ENCODE peak calls at places on chromosomes 4 and X, in five cellular contexts. One of them, this sample, is unnamed.

GRCh38 chr4:3324093-3324815 is 31.4 kb downstream of the RGS12 start:
- DNase-seq in gastrocnemius medialis: no peak
- DNase-seq in GM23248: no peak
- DNase-seq in hepatocyte: no peak
- DNase-seq in astrocyte: no peak
- DNase-seq in this sample: no peak

GRCh38 chrX:15233416-15234015 is 36.4 kb downstream of the ASB9 start:
- DNase-seq in astrocyte: no peak
- DNase-seq in GM23248: peak; percentile 45
- DNase-seq in hepatocyte: no peak
- DNase-seq in gastrocnemius medialis: no peak
- DNase-seq in this sample: peak; percentile 11

GRCh38 chrX:34880656-34881055 is 61.9 kb upstream of the FAM47B start:
- DNase-seq in gastrocnemius medialis: no peak
- DNase-seq in astrocyte: peak; percentile 78
- DNase-seq in GM23248: peak; percentile 68
- DNase-seq in hepatocyte: no peak
- DNase-seq in this sample: peak; percentile 84

GRCh38 chr4:85829276-85830051 is 354.5 kb downstream of the ARHGAP24 start:
- DNase-seq in hepatocyte: peak; percentile 23
- DNase-seq in astrocyte: peak; percentile 51
- DNase-seq in gastrocnemius medialis: no peak
- DNase-seq in GM23248: peak; percentile 62
- DNase-seq in this sample: peak; percentile 81

GRCh38 chr4:83605744-83606172 is 69.8 kb downstream of the GPAT3 start:
- DNase-seq in GM23248: no peak
- DNase-seq in astrocyte: no peak
- DNase-seq in hepatocyte: peak; percentile 20
- DNase-seq in gastrocnemius medialis: no peak
- DNase-seq in this sample: no peak

GRCh38 chr4:153207027-153207426 is 2.8 kb downstream of the TRIM2 start:
- DNase-seq in astrocyte: no peak
- DNase-seq in GM23248: no peak
- DNase-seq in gastrocnemius medialis: no peak
- DNase-seq in hepatocyte: no peak
- DNase-seq in this sample: no peak

GRCh38 chr4:137375111-137375850 is 157.0 kb downstream of the PCDH18 start:
- DNase-seq in GM23248: peak; percentile 69
- DNase-seq in hepatocyte: no peak
- DNase-seq in gastrocnemius medialis: no peak
- DNase-seq in astrocyte: no peak
- DNase-seq in this sample: no peak

GRCh38 chr4:94274912-94275311 is 67.2 kb downstream of the SMARCAD1 start:
- DNase-seq in GM23248: peak; percentile 85
- DNase-seq in astrocyte: peak; percentile 57
- DNase-seq in gastrocnemius medialis: no peak
- DNase-seq in hepatocyte: no peak
- DNase-seq in this sample: no peak

GRCh38 chr4:138053601-138054322 is 188.4 kb downstream of the SLC7A11 start:
- DNase-seq in hepatocyte: peak; percentile 78
- DNase-seq in astrocyte: peak; percentile 92
- DNase-seq in gastrocnemius medialis: no peak
- DNase-seq in GM23248: peak; percentile 95
- DNase-seq in this sample: peak; percentile 97

GRCh38 chrX:133649659-133650058 is 234.4 kb upstream of the GPC4 start:
- DNase-seq in astrocyte: no peak
- DNase-seq in GM23248: no peak
- DNase-seq in gastrocnemius medialis: no peak
- DNase-seq in hepatocyte: no peak
- DNase-seq in this sample: no peak

GRCh38 chr4:41887821-41888699 is 47.2 kb upstream of the TMEM33 start:
- DNase-seq in GM23248: peak; percentile 66
- DNase-seq in hepatocyte: peak; percentile 71
- DNase-seq in astrocyte: peak; percentile 16
- DNase-seq in gastrocnemius medialis: no peak
- DNase-seq in this sample: peak; percentile 46

GRCh38 chr4:177369372-177369771 is 59.7 kb downstream of the NEIL3 start:
- DNase-seq in gastrocnemius medialis: no peak
- DNase-seq in astrocyte: peak; percentile 96
- DNase-seq in GM23248: peak; percentile 53
- DNase-seq in hepatocyte: no peak
- DNase-seq in this sample: no peak

GRCh38 chr4:30948653-30949052 is 228.5 kb downstream of the PCDH7 start:
- DNase-seq in GM23248: no peak
- DNase-seq in gastrocnemius medialis: no peak
- DNase-seq in hepatocyte: no peak
- DNase-seq in astrocyte: peak; percentile 76
- DNase-seq in this sample: peak; percentile 97

GRCh38 chr4:187124311-187124710 is 400.7 kb upstream of the FAT1 start:
- DNase-seq in GM23248: no peak
- DNase-seq in hepatocyte: no peak
- DNase-seq in astrocyte: no peak
- DNase-seq in gastrocnemius medialis: no peak
- DNase-seq in this sample: no peak

GRCh38 chr4:63582997-63583396 is 826.3 kb downstream of the TECRL start:
- DNase-seq in gastrocnemius medialis: no peak
- DNase-seq in hepatocyte: no peak
- DNase-seq in GM23248: no peak
- DNase-seq in astrocyte: no peak
- DNase-seq in this sample: no peak

GRCh38 chrX:102042706-102043325 is 82.7 kb upstream of the TCEAL2 start:
- DNase-seq in astrocyte: no peak
- DNase-seq in GM23248: peak; percentile 32
- DNase-seq in gastrocnemius medialis: no peak
- DNase-seq in hepatocyte: no peak
- DNase-seq in this sample: peak; percentile 42

GRCh38 chrX:53056292-53056691 is 7.7 kb downstream of the GPR173 start:
- DNase-seq in astrocyte: no peak
- DNase-seq in hepatocyte: no peak
- DNase-seq in gastrocnemius medialis: no peak
- DNase-seq in GM23248: peak; percentile 41
- DNase-seq in this sample: peak; percentile 35

GRCh38 chr4:88600129-88600849 is 8.0 kb downstream of the HERC3 start:
- DNase-seq in GM23248: peak; percentile 91
- DNase-seq in astrocyte: peak; percentile 97
- DNase-seq in gastrocnemius medialis: no peak
- DNase-seq in hepatocyte: no peak
- DNase-seq in this sample: peak; percentile 97

GRCh38 chrX:3362956-3363355 is 16.5 kb upstream of the MXRA5 start:
- DNase-seq in GM23248: no peak
- DNase-seq in astrocyte: no peak
- DNase-seq in hepatocyte: no peak
- DNase-seq in gastrocnemius medialis: no peak
- DNase-seq in this sample: peak; percentile 86

GRCh38 chr4:106266201-106266600 is 49.8 kb downstream of the TBCK start:
- DNase-seq in hepatocyte: peak; percentile 61
- DNase-seq in gastrocnemius medialis: no peak
- DNase-seq in GM23248: peak; percentile 83
- DNase-seq in astrocyte: peak; percentile 35
- DNase-seq in this sample: peak; percentile 56

GRCh38 chr4:98536631-98537030 is 121.8 kb downstream of the TSPAN5 start:
- DNase-seq in hepatocyte: no peak
- DNase-seq in gastrocnemius medialis: no peak
- DNase-seq in astrocyte: no peak
- DNase-seq in GM23248: no peak
- DNase-seq in this sample: no peak

GRCh38 chr4:143286733-143287570 is 49.7 kb upstream of the GAB1 start:
- DNase-seq in gastrocnemius medialis: no peak
- DNase-seq in GM23248: peak; percentile 83
- DNase-seq in astrocyte: peak; percentile 53
- DNase-seq in hepatocyte: no peak
- DNase-seq in this sample: peak; percentile 88

GRCh38 chr4:86108152-86108551 is 251.7 kb downstream of the MAPK10 start:
- DNase-seq in astrocyte: peak; percentile 39
- DNase-seq in hepatocyte: no peak
- DNase-seq in gastrocnemius medialis: no peak
- DNase-seq in GM23248: peak; percentile 57
- DNase-seq in this sample: peak; percentile 24

GRCh38 chrX:30317308-30317707 is 8.1 kb upstream of the NR0B1 start:
- DNase-seq in gastrocnemius medialis: no peak
- DNase-seq in hepatocyte: no peak
- DNase-seq in GM23248: no peak
- DNase-seq in astrocyte: no peak
- DNase-seq in this sample: no peak

GRCh38 chr4:73603307-73603710 is 16.9 kb downstream of the RASSF6 start:
- DNase-seq in astrocyte: peak; percentile 65
- DNase-seq in gastrocnemius medialis: no peak
- DNase-seq in hepatocyte: peak; percentile 76
- DNase-seq in GM23248: no peak
- DNase-seq in this sample: peak; percentile 69

GRCh38 chr4:90118547-90119211 is 8.5 kb upstream of the CCSER1 start:
- DNase-seq in gastrocnemius medialis: no peak
- DNase-seq in hepatocyte: no peak
- DNase-seq in GM23248: no peak
- DNase-seq in astrocyte: no peak
- DNase-seq in this sample: no peak
- H3K36me3 ChIP-seq in gastrocnemius medialis: no peaks in the 10 kb centered on the region
- H3K36me3 ChIP-seq in hepatocyte: no peaks in the 10 kb centered on the region
- H3K36me3 ChIP-seq in GM23248: no peaks in the 10 kb centered on the region
- H3K36me3 ChIP-seq in astrocyte: no peaks in the 10 kb centered on the region
- H3K36me3 ChIP-seq in this sample: no peaks in the 10 kb centered on the region

GRCh38 chr4:864456-865120 is 38.7 kb upstream of the CPLX1 start:
- DNase-seq in hepatocyte: no peak
- DNase-seq in astrocyte: no peak
- DNase-seq in gastrocnemius medialis: no peak
- DNase-seq in GM23248: no peak
- DNase-seq in this sample: no peak
- H3K36me3 ChIP-seq in hepatocyte: no peaks in the 10 kb centered on the region
- H3K36me3 ChIP-seq in astrocyte: peaks cover 16% of the 10 kb centered on the region
- H3K36me3 ChIP-seq in gastrocnemius medialis: no peaks in the 10 kb centered on the region
- H3K36me3 ChIP-seq in GM23248: peaks cover 8% of the 10 kb centered on the region
- H3K36me3 ChIP-seq in this sample: peaks cover 25% of the 10 kb centered on the region

GRCh38 chr4:37836256-37836655 is 9.8 kb downstream of the PGM2 start:
- DNase-seq in gastrocnemius medialis: no peak
- DNase-seq in astrocyte: no peak
- DNase-seq in GM23248: no peak
- DNase-seq in hepatocyte: no peak
- DNase-seq in this sample: no peak
- H3K36me3 ChIP-seq in gastrocnemius medialis: no peaks in the 10 kb centered on the region
- H3K36me3 ChIP-seq in astrocyte: peaks cover 18% of the 10 kb centered on the region
- H3K36me3 ChIP-seq in GM23248: peaks cover 6% of the 10 kb centered on the region
- H3K36me3 ChIP-seq in hepatocyte: no peaks in the 10 kb centered on the region
- H3K36me3 ChIP-seq in this sample: peaks cover 24% of the 10 kb centered on the region

DNA sequence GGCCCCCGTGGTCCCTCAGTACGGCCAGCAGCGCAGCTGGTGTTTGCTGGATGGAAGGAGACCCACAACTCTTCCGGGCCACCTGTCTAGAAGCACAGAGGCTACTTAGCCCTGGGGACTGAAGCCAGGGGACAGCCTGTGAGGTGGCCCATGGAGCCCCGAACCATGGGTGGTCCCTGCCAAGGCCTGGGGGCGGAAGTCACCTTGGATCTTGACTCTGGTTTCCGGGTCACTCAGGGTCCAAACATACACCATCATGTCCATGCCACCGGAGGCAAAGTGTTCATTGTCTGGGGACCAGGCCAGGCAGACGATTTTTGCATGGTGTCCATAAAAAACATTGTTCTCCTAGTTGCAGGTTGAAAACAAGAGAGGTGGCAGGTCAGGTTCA is 39.5 kb downstream of the WDR1 start:
- DNase-seq in astrocyte: no peak
- DNase-seq in hepatocyte: no peak
- DNase-seq in gastrocnemius medialis: no peak
- DNase-seq in GM23248: no peak
- DNase-seq in this sample: no peak
- H3K36me3 ChIP-seq in astrocyte: peaks cover 95% of the 10 kb centered on the region
- H3K36me3 ChIP-seq in hepatocyte: no peaks in the 10 kb centered on the region
- H3K36me3 ChIP-seq in gastrocnemius medialis: no peaks in the 10 kb centered on the region
- H3K36me3 ChIP-seq in GM23248: peaks cover 95% of the 10 kb centered on the region
- H3K36me3 ChIP-seq in this sample: peaks cover 58% of the 10 kb centered on the region

GRCh38 chr4:172995161-172995560 is 173.4 kb upstream of the GALNT7 start:
- DNase-seq in gastrocnemius medialis: no peak
- DNase-seq in astrocyte: peak; percentile 92
- DNase-seq in hepatocyte: no peak
- DNase-seq in GM23248: no peak
- DNase-seq in this sample: no peak
- H3K36me3 ChIP-seq in gastrocnemius medialis: no peaks in the 10 kb centered on the region
- H3K36me3 ChIP-seq in astrocyte: no peaks in the 10 kb centered on the region
- H3K36me3 ChIP-seq in hepatocyte: no peaks in the 10 kb centered on the region
- H3K36me3 ChIP-seq in GM23248: no peaks in the 10 kb centered on the region
- H3K36me3 ChIP-seq in this sample: no peaks in the 10 kb centered on the region

GRCh38 chrX:119636419-119636818 is 30.2 kb upstream of the NKRF start:
- DNase-seq in GM23248: no peak
- DNase-seq in hepatocyte: no peak
- DNase-seq in astrocyte: no peak
- DNase-seq in gastrocnemius medialis: no peak
- DNase-seq in this sample: no peak
- H3K36me3 ChIP-seq in GM23248: no peaks in the 10 kb centered on the region
- H3K36me3 ChIP-seq in hepatocyte: no peaks in the 10 kb centered on the region
- H3K36me3 ChIP-seq in astrocyte: peaks cover 3% of the 10 kb centered on the region
- H3K36me3 ChIP-seq in gastrocnemius medialis: no peaks in the 10 kb centered on the region
- H3K36me3 ChIP-seq in this sample: no peaks in the 10 kb centered on the region

DNA sequence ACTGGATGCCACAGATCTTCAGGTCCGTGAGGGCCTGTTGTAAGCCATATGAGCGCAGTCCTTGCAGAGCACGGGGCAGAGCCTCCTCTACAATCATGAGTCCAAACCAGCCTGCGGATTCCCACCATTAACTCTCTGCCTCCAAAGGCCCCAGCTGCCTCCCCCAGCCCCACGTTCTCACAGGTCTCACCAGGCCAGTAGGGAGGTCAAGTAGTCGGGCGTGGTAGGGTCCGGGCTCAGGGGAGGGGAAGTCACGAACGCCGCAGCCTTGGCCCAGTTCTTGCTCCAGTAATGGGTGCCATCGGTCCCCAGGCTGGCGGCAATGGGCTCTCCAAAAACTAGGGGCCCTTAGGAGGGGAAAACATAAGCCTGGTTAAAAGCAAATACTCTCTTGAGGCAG is 53.6 kb downstream of the CRMP1 start:
- DNase-seq in astrocyte: no peak
- DNase-seq in hepatocyte: no peak
- DNase-seq in GM23248: no peak
- DNase-seq in gastrocnemius medialis: no peak
- DNase-seq in this sample: no peak
- H3K36me3 ChIP-seq in astrocyte: peaks cover 4% of the 10 kb centered on the region
- H3K36me3 ChIP-seq in hepatocyte: no peaks in the 10 kb centered on the region
- H3K36me3 ChIP-seq in GM23248: no peaks in the 10 kb centered on the region
- H3K36me3 ChIP-seq in gastrocnemius medialis: no peaks in the 10 kb centered on the region
- H3K36me3 ChIP-seq in this sample: no peaks in the 10 kb centered on the region